ENCODE peak calls at places on chromosomes 1 and 21, in ten cellular contexts. F is mesendoderm, Z is SJSA1, K is HCT116, E is OCI-LY7, M is mammary epithelial cell, Y is A549, W is gastrocnemius medialis, N is trophoblast cell, L is H9. X is an unnamed sample.

GRCh38 chr1:79726321-79726720 is 719.8 kb upstream of the ADGRL4 start:
- DNase-seq in F (no peak), Z (no peak), K (no peak), E (no peak), M (no peak), Y (no peak), W (no peak), N (no peak), L (no peak), X (no peak)

GRCh38 chr1:117606608-117607261 is 887 bp downstream of the TENT5C start:
- DNase-seq in F (peak), Z (no peak), K (no peak), E (peak), M (peak), Y (no peak), W (peak), N (no peak), L (peak), X (no peak)

GRCh38 chr1:47616906-47617305 is 179.1 kb downstream of the FOXD2 start:
- DNase-seq in F (no peak), Z (peak), K (no peak), E (no peak), M (no peak), Y (no peak), W (no peak), N (no peak), L (peak), X (peak)

GRCh38 chr1:5770981-5771765 is 221.1 kb downstream of the NPHP4 start:
- DNase-seq in F (peak), Z (no peak), K (no peak), E (no peak), M (no peak), Y (no peak), W (no peak), N (no peak), L (no peak), X (no peak)

GRCh38 chr1:161018631-161018930 is 2.4 kb downstream of the F11R start:
- DNase-seq in F (no peak), Z (no peak), K (no peak), E (no peak), M (no peak), Y (no peak), W (no peak), N (no peak), L (no peak), X (no peak)

GRCh38 chr1:188027613-188028012 is 1198.9 kb downstream of the PLA2G4A start:
- DNase-seq in F (peak), Z (no peak), K (peak), E (no peak), M (peak), Y (peak), W (no peak), N (peak), L (no peak), X (no peak)

GRCh38 chr1:98211271-98211840 is 290.5 kb upstream of the DPYD start:
- DNase-seq in F (no peak), Z (peak), K (no peak), E (no peak), M (no peak), Y (no peak), W (no peak), N (no peak), L (no peak), X (no peak)

GRCh38 chr1:51584021-51584420 is 32.9 kb upstream of the OSBPL9 start:
- DNase-seq in F (no peak), Z (no peak), K (no peak), E (no peak), M (no peak), Y (no peak), W (no peak), N (no peak), L (no peak), X (no peak)

GRCh38 chr1:27538793-27539192 is 48.8 kb upstream of the WASF2 start:
- DNase-seq in F (peak), Z (peak), K (no peak), E (no peak), M (peak), Y (peak), W (no peak), N (no peak), L (no peak), X (no peak)

GRCh38 chr21:46459356-46460112 is 843 bp downstream of the DIP2A start:
- DNase-seq in F (peak), Z (no peak), K (no peak), E (peak), M (peak), Y (no peak), W (no peak), N (no peak), L (peak), X (peak)

GRCh38 chr1:78617615-78618026 is 2.6 kb upstream of the IFI44L start:
- DNase-seq in F (peak), Z (peak), K (peak), E (peak), M (peak), Y (peak), W (peak), N (peak), L (peak), X (peak)

GRCh38 chr1:115077286-115077983 is 11.9 kb downstream of the TSPAN2 start:
- DNase-seq in F (no peak), Z (no peak), K (no peak), E (no peak), M (no peak), Y (no peak), W (no peak), N (no peak), L (no peak), X (no peak)

GRCh38 chr21:34933609-34934345 is 115.3 kb downstream of the RUNX1 start:
- DNase-seq in F (no peak), Z (no peak), K (no peak), E (no peak), M (no peak), Y (no peak), W (no peak), N (no peak), L (no peak), X (no peak)

GRCh38 chr1:59814901-59815825 is at the start of gene HOOK1:
- DNase-seq in F (peak), Z (no peak), K (no peak), E (no peak), M (peak), Y (peak), W (no peak), N (no peak), L (no peak), X (no peak)

GRCh38 chr1:183776731-183777130 is 28.2 kb upstream of the RGL1 start:
- DNase-seq in F (no peak), Z (no peak), K (no peak), E (no peak), M (no peak), Y (no peak), W (no peak), N (no peak), L (no peak), X (no peak)

GRCh38 chr1:15709226-15709625 is 25.1 kb downstream of the PLEKHM2 start:
- DNase-seq in F (no peak), Z (no peak), K (no peak), E (no peak), M (no peak), Y (no peak), W (no peak), N (no peak), L (no peak), X (no peak)

GRCh38 chr1:7390604-7391000 is 380.5 kb upstream of the VAMP3 start:
- DNase-seq in F (no peak), Z (peak), K (no peak), E (no peak), M (no peak), Y (no peak), W (no peak), N (no peak), L (peak), X (no peak)

GRCh38 chr21:45089964-45090363 is 15.6 kb downstream of the ADARB1 start:
- DNase-seq in F (no peak), Z (no peak), K (no peak), E (no peak), M (no peak), Y (no peak), W (no peak), N (no peak), L (no peak), X (no peak)

GRCh38 chr1:81801834-81802531 is 1.2 kb downstream of the ADGRL2 start:
- DNase-seq in F (peak), Z (no peak), K (no peak), E (no peak), M (peak), Y (no peak), W (no peak), N (no peak), L (peak), X (no peak)

GRCh38 chr21:27269646-27270045 is 302.8 kb upstream of the ADAMTS5 start:
- DNase-seq in F (peak), Z (no peak), K (no peak), E (no peak), M (peak), Y (no peak), W (no peak), N (no peak), L (no peak), X (no peak)

GRCh38 chr1:153945131-153945794 is 1.3 kb downstream of the DENND4B start:
- DNase-seq in F (no peak), Z (no peak), K (no peak), E (peak), M (peak), Y (no peak), W (peak), N (no peak), L (no peak), X (peak)

GRCh38 chr1:43861337-43861736 is 72.3 kb upstream of the ARTN start:
- DNase-seq in F (no peak), Z (no peak), K (no peak), E (no peak), M (peak), Y (no peak), W (no peak), N (no peak), L (peak), X (no peak)

GRCh38 chr1:11059166-11059989 is 440 bp downstream of the SRM start:
- DNase-seq in F (no peak), Z (no peak), K (no peak), E (peak), M (peak), Y (no peak), W (no peak), N (peak), L (no peak), X (no peak)

GRCh38 chr1:227928811-227929375 is 18.8 kb downstream of the WNT9A start:
- DNase-seq in F (no peak), Z (no peak), K (no peak), E (no peak), M (no peak), Y (no peak), W (no peak), N (no peak), L (no peak), X (no peak)

GRCh38 chr1:116826818-116827606 is 72.8 kb downstream of the CD2 start:
- DNase-seq in F (peak), Z (no peak), K (no peak), E (no peak), M (peak), Y (no peak), W (no peak), N (peak), L (no peak), X (no peak)

GRCh38 chr21:29656504-29657227 is 283.1 kb downstream of the GRIK1 start:
- DNase-seq in F (peak), Z (peak), K (no peak), E (no peak), M (peak), Y (no peak), W (no peak), N (no peak), L (no peak), X (no peak)

GRCh38 chr1:86750530-86750929 is 46.2 kb downstream of the SH3GLB1 start:
- DNase-seq in F (no peak), Z (no peak), K (no peak), E (no peak), M (no peak), Y (no peak), W (no peak), N (no peak), L (no peak), X (no peak)

GRCh38 chr21:46054447-46054846 is 43.5 kb upstream of the COL6A2 start:
- DNase-seq in F (peak), Z (peak), K (no peak), E (no peak), M (no peak), Y (no peak), W (no peak), N (no peak), L (peak), X (peak)

GRCh38 chr1:71796044-71796443 is 486.3 kb downstream of the NEGR1 start:
- DNase-seq in F (peak), Z (no peak), K (no peak), E (no peak), M (peak), Y (no peak), W (no peak), N (no peak), L (no peak), X (no peak)

GRCh38 chr1:186202174-186202843 is 172.7 kb downstream of the TPR start:
- DNase-seq in F (no peak), Z (no peak), K (no peak), E (no peak), M (no peak), Y (no peak), W (peak), N (no peak), L (no peak), X (peak)

GRCh38 chr21:45996311-45997204 is 15.0 kb downstream of the COL6A1 start:
- DNase-seq in F (no peak), Z (no peak), K (no peak), E (no peak), M (no peak), Y (no peak), W (no peak), N (no peak), L (no peak), X (no peak)

GRCh38 chr1:81513796-81514354 is 286.9 kb upstream of the ADGRL2 start:
- DNase-seq in F (peak), Z (no peak), K (no peak), E (no peak), M (no peak), Y (no peak), W (no peak), N (no peak), L (no peak), X (no peak)

GRCh38 chr1:201614262-201615015 is 75.5 kb downstream of the NAV1 start:
- DNase-seq in F (peak), Z (no peak), K (no peak), E (no peak), M (no peak), Y (no peak), W (no peak), N (no peak), L (peak), X (no peak)

GRCh38 chr1:213983589-213984386 is 4.0 kb upstream of the PROX1 start:
- DNase-seq in F (peak), Z (no peak), K (no peak), E (no peak), M (no peak), Y (no peak), W (no peak), N (no peak), L (no peak), X (no peak)

GRCh38 chr1:30508175-30508448 is 215.3 kb downstream of the MATN1 start:
- DNase-seq in F (no peak), Z (peak), K (no peak), E (no peak), M (no peak), Y (no peak), W (no peak), N (no peak), L (no peak), X (no peak)

GRCh38 chr1:246470588-246470987 is 36.5 kb downstream of the SMYD3 start:
- DNase-seq in F (no peak), Z (no peak), K (no peak), E (no peak), M (no peak), Y (no peak), W (no peak), N (no peak), L (no peak), X (no peak)

GRCh38 chr1:151511636-151512215 is 539 bp downstream of the CGN start:
- DNase-seq in F (peak), Z (no peak), K (no peak), E (peak), M (peak), Y (peak), W (no peak), N (peak), L (peak), X (peak)
- H3K27ac ChIP-seq in F (peak), Z (no peak), K (peak), E (peak), M (no peak), Y (peak), W (no peak), N (peak), L (no peak), X (peak)

GRCh38 chr1:234500269-234500668 is 21.3 kb upstream of the TARBP1 start:
- DNase-seq in F (no peak), Z (no peak), K (no peak), E (no peak), M (peak), Y (no peak), W (peak), N (no peak), L (no peak), X (no peak)
- H3K27ac ChIP-seq in F (no peak), Z (peak), K (no peak), E (no peak), M (peak), Y (peak), W (peak), N (no peak), L (no peak), X (peak)

GRCh38 chr1:2443285-2444137 is 31.1 kb upstream of the PEX10 start:
- DNase-seq in F (no peak), Z (no peak), K (no peak), E (no peak), M (no peak), Y (no peak), W (no peak), N (no peak), L (peak), X (no peak)
- H3K27ac ChIP-seq in F (no peak), Z (no peak), K (no peak), E (no peak), M (no peak), Y (peak), W (no peak), N (no peak), L (no peak), X (no peak)

DNA sequence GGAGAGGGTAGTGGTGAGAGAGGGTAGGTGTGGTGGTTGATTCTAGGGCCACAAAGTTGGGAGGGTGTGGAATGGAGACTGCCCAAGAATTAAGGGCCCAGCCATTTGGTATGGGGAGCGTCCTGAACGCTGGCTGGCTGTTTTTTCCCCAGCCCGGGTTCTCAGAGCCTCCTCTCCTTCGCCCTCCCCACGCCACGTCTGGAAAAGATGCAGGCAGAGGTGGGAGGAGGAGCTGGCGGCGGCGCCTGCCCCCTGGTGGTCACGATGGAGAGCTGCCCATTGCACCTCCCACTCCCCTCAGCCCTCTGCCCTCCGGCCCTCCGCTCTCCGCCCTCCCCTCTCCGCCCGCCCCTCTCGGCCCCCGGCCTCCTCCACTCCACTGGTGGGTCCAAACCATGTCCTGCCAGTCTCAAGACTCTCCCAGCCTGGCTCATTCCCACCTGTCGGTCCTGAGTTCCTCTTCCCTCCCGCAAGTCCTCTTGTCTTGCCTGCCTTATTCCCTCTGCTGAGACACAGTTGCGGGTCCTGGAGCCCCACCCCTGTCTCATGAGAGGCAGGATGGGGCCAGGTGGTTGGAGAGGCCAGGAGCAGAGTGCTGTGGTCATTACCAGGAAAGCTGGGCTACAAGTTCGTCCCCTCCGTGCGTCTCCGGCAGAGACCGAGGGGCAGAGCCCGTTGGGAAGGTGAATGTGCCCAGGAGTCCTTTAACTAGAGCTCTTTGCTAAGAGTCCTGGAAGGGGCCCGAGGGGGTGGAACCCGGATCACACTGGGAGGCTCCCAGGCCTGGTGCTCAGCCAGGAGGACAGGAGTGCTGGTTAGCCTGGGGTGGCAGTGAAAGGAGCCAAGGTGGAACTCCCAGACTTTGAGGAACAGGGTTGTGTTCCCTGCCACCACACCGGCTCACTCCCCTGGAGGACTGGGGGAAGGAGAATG is 22.6 kb downstream of the ETNK2 start:
- DNase-seq in F (peak), Z (peak), K (no peak), E (peak), M (peak), Y (peak), W (peak), N (peak), L (peak), X (peak)
- H3K27ac ChIP-seq in F (no peak), Z (no peak), K (no peak), E (no peak), M (no peak), Y (peak), W (peak), N (no peak), L (no peak), X (peak)

DNA sequence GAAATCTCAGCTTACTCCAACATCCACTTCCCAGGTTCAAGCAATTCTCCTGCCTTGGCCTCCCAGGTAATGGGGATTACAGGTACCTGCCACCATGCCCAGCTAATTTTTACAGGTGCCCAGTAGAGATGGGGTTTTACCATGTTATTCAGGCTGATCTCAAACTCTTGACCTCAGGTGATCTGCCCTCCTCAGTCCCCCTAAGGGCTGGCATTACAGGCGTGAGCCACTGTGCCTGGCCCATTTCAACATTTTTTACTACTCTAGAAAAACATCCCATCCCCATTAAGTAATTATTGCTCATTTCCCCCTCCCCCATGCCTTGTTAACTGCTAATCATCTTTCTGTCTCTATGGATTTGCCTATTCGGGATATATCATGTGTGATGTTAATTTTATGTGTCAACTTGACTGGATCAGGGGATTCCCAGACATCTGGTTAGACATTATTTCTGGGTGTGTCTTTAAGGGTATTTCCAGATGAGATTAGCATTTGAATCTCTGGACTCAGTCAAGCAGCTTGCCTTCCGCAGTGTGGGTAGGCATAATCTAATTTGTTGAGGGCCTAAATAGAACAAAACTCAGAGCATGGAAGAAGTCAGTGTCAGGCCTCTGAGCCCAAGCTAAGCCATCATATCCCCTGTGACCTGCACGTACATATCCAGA is 33.0 kb upstream of the ZBTB8B start:
- DNase-seq in F (no peak), Z (no peak), K (no peak), E (peak), M (peak), Y (no peak), W (no peak), N (no peak), L (no peak), X (no peak)
- H3K27ac ChIP-seq in F (no peak), Z (no peak), K (no peak), E (no peak), M (no peak), Y (no peak), W (no peak), N (no peak), L (no peak), X (no peak)

DNA sequence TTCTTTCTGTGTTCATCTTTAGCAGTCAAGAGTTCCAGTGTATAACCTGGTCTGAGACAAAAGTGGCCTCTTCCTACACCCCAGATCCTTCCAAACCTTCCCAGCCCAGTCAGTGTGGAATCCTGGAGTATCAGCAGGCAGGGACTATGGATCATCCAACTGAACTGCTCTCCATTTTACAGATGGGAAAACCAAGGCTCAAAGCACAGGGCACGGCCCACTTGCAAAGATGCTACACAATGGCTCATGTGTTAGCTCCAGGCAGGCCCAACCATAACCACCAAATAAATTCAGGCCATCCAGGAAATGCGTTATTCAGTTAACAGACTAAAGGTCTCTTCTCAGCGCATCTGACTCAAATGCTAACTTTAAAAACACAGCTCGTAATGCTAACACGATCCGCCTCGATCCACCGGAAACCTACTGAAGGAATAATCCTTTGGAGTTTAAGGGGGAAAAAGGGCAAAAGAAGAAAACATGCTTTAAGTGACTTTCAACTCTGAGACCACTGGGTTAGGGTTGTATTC is 7.1 kb downstream of the GLIS1 start:
- DNase-seq in F (no peak), Z (no peak), K (no peak), E (no peak), M (no peak), Y (no peak), W (no peak), N (no peak), L (no peak), X (no peak)
- H3K27ac ChIP-seq in F (no peak), Z (peak), K (no peak), E (no peak), M (no peak), Y (no peak), W (no peak), N (no peak), L (no peak), X (no peak)

X was measured in right atrium auricular region.